ENCODE peak calls at places on chromosomes 2 and 18, in four cellular contexts. R is BJ, P is coronary artery, M is cardiac muscle cell. O is an unnamed sample.
A peak's percentile ranks its signal among the peaks of the same experiment; 100 is the strongest.

GRCh38 chr18:22451796-22452195 is 34.1 kb upstream of the CTAGE1 start:
- DNase-seq in M (peak; percentile 56), P (no peak), R (no peak), O (no peak)

GRCh38 chr18:7723558-7723957 is 156.4 kb downstream of the PTPRM start:
- DNase-seq in M (no peak), R (no peak), P (no peak), O (no peak)

GRCh38 chr2:44751754-44752479 is 189.6 kb upstream of the SIX3 start:
- DNase-seq in R (no peak), M (no peak), P (no peak), O (no peak)

GRCh38 chr18:72342933-72343332 is 201.2 kb downstream of the CBLN2 start:
- DNase-seq in R (no peak), P (no peak), M (no peak), O (peak; percentile 8)

GRCh38 chr2:217634871-217635270 is 367.9 kb downstream of the TNS1 start:
- DNase-seq in P (no peak), R (no peak), M (no peak), O (no peak)

GRCh38 chr18:74540689-74541421 is 6.6 kb downstream of the CNDP1 start:
- DNase-seq in P (peak; percentile 33), M (peak; percentile 26), R (no peak), O (peak; percentile 11)

GRCh38 chr2:70161069-70161534 is 29.7 kb downstream of the C2orf42 start:
- DNase-seq in M (no peak), R (no peak), P (no peak), O (no peak)

GRCh38 chr2:79935771-79936657 is 368.5 kb downstream of the LRRTM1 start:
- DNase-seq in M (peak; percentile 72), R (no peak), P (no peak), O (peak; percentile 75)

GRCh38 chr2:215556979-215557378 is 121.1 kb upstream of the FN1 start:
- DNase-seq in P (no peak), M (no peak), R (no peak), O (peak; percentile 45)

GRCh38 chr2:238100049-238100820 is at the start of gene ESPNL:
- DNase-seq in P (no peak), M (no peak), R (no peak), O (no peak)

GRCh38 chr2:151482310-151482709 is 72.6 kb downstream of the RIF1 start:
- DNase-seq in M (no peak), P (no peak), R (no peak), O (no peak)

GRCh38 chr2:4662161-4662779 is 958.9 kb downstream of the DCDC2C start:
- DNase-seq in M (no peak), R (no peak), P (no peak), O (no peak)

GRCh38 chr18:4854664-4855063 is 342.4 kb downstream of the AKAIN1 start:
- DNase-seq in R (no peak), M (no peak), P (no peak), O (no peak)

GRCh38 chr18:28171837-28172236 is 5.1 kb downstream of the CDH2 start:
- DNase-seq in M (peak; percentile 50), P (no peak), R (no peak), O (no peak)

GRCh38 chr18:3224223-3224622 is 4.5 kb upstream of the MYOM1 start:
- DNase-seq in M (no peak), R (no peak), P (no peak), O (no peak)

DNA sequence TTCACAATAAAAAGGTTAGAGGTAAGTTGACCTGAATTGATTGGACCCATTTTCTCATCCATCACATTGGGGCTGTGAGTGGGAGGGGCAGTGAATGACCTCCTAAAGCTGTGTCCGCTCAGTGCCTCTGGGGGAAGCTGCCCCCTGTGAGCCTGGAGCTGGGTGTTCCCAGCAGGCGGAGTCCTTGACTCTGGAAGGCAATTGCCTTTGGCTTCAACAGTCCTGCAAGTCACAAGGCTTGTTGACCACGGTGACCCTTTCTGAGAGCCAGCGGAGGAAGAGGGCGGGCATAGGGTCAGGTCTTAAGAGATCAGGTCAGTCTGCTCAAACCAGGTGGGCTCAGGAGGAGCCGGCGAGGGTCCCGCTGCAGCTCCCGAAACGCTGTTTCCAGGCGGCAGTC is 1.1 kb upstream of the CIDEA start:
- DNase-seq in R (no peak), M (no peak), P (no peak), O (no peak)
- H3K4me3 ChIP-seq in R (no peak overlapping the region), M (no peak overlapping the region), P (no peak overlapping the region), O (no peak overlapping the region)

GRCh38 chr2:149175956-149176355 is 137.5 kb downstream of the LYPD6B start:
- DNase-seq in M (no peak), P (no peak), R (no peak), O (peak; percentile 55)
- H3K4me3 ChIP-seq in M (no peak overlapping the region), P (no peak overlapping the region), R (no peak overlapping the region), O (no peak overlapping the region)

GRCh38 chr2:120576509-120577474 is 158.9 kb upstream of the GLI2 start:
- DNase-seq in M (no peak), P (no peak), R (peak; percentile 31), O (peak; percentile 65)
- H3K4me3 ChIP-seq in M (no peak overlapping the region), P (peak overlapping the region; percentile 64), R (peak overlapping the region; percentile 24), O (peak overlapping the region; percentile 33)

DNA sequence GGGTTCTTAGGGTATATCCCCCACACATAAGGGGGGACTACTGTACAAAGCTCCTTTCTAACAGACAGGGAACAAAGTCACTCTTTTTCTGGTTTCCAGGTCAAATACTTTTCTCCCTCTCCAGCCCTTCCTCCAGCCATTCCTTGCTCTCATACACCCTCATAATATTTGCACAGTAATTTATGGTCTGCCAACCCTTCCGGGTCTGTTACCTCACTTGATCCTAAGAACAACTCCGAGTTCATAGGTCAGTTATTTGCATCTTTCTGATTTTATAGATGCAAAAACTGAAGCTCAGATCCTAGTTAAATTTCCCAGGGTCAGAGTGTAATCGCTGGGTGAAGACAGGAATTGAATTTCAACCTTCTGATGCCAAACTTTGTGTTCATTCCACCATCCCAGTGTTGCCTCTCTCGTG is 14.8 kb upstream of the MATN3 start:
- DNase-seq in R (no peak), M (no peak), P (no peak), O (peak; percentile 29)
- H3K4me3 ChIP-seq in R (no peak overlapping the region), M (no peak overlapping the region), P (no peak overlapping the region), O (no peak overlapping the region)

O was measured in AG10803.